ENCODE peak calls at places on chromosomes 7 and 10, in five cellular contexts. R is hepatocyte, E is NT2/D1, G is body of pancreas, C is PC-3. L is an unnamed sample. For H3K4me1 and H3K36me3, the result is how much of the 10 kb centered on the place peaks cover.

GRCh38 chr10:93068411-93069244 is 5.1 kb upstream of the CYP26A1 start:
- DNase-seq in E (no peak), R (no peak), C (no peak), G (no peak), L (peak)

GRCh38 chr7:134548877-134549276 is at the start of gene AKR1B15:
- DNase-seq in R (no peak), E (no peak), C (peak), G (no peak), L (no peak)

GRCh38 chr7:1647961-1648631 is 22.0 kb upstream of the ELFN1 start:
- DNase-seq in G (peak), C (no peak), R (no peak), E (no peak), L (no peak)

GRCh38 chr7:75642810-75643486 is 95.8 kb downstream of the HIP1 start:
- DNase-seq in C (peak), E (no peak), G (peak), R (peak), L (peak)

GRCh38 chr7:148824864-148825263 is 59.2 kb downstream of the EZH2 start:
- DNase-seq in G (no peak), R (no peak), C (no peak), E (no peak), L (no peak)

GRCh38 chr7:24378871-24379608 is 95.0 kb downstream of the NPY start:
- DNase-seq in R (no peak), C (peak), E (no peak), G (peak), L (peak)

GRCh38 chr7:30911561-30911969 is at the start of gene AQP1:
- DNase-seq in C (no peak), R (peak), E (no peak), G (peak), L (no peak)

GRCh38 chr10:47025253-47025539 is 114.0 kb downstream of the PTPN20 start:
- DNase-seq in R (no peak), G (no peak), E (no peak), C (no peak), L (no peak)

GRCh38 chr7:33807779-33808482 is 97.4 kb upstream of the BMPER start:
- DNase-seq in C (peak), R (peak), E (peak), G (no peak), L (no peak)

GRCh38 chr7:66421830-66422229 is 206.9 kb upstream of the KCTD7 start:
- DNase-seq in E (no peak), R (no peak), G (no peak), C (no peak), L (no peak)

GRCh38 chr10:103781329-103782061 is 73.9 kb downstream of the SH3PXD2A start:
- DNase-seq in E (no peak), G (no peak), C (peak), R (peak), L (no peak)

GRCh38 chr7:148262721-148263229 is 327.8 kb upstream of the C7orf33 start:
- DNase-seq in G (peak), C (peak), R (peak), E (peak), L (peak)

GRCh38 chr7:155450828-155451521 is 7.0 kb upstream of the EN2 start:
- DNase-seq in C (no peak), G (no peak), E (no peak), R (no peak), L (no peak)

GRCh38 chr7:155450558-155450827 is 7.4 kb upstream of the EN2 start:
- DNase-seq in E (no peak), R (no peak), G (no peak), C (no peak), L (no peak)

GRCh38 chr7:155449008-155449879 is 8.7 kb upstream of the EN2 start:
- DNase-seq in G (no peak), R (no peak), C (no peak), E (no peak), L (no peak)

GRCh38 chr7:155448632-155449007 is 9.3 kb upstream of the EN2 start:
- DNase-seq in C (no peak), G (no peak), E (no peak), R (no peak), L (no peak)

DNA sequence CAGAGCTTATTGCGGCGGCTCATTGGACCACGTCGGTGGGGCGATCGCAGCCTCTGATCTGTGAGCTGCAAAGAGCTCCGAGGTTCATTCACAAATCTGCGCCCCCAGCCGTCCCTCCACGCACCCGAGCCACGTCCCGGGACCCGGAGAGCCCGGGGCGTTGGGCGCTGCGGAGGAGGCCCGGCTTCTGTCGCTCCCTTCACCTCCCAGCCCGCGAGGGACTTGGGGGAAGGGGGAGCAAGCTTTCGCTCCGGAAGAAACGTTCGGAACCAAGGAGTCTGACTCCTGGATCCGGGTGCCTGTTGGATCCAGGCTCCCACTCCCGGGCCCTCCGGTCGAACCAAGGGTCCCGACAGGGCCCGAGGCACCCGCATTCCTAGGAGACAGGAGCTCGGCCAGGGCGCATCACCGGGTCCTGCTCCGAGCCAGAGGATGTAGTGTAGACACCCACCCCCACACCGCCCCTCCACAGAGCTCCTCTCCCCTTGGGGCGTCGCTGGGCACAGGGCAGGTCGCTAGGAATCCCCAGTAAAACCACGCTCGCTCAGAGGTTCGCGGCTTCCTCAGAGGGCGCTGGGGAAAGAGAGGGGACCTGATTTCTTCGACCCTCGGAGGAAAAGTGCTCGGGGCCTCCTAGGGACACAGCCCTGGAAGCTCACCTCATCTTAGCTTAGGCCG is 7.9 kb upstream of the EN2 start:
- DNase-seq in E (no peak), C (no peak), R (no peak), G (no peak), L (no peak)
- H3K4me3 ChIP-seq in E (peak), C (no peak), R (no peak), G (no peak), L (no peak)

DNA sequence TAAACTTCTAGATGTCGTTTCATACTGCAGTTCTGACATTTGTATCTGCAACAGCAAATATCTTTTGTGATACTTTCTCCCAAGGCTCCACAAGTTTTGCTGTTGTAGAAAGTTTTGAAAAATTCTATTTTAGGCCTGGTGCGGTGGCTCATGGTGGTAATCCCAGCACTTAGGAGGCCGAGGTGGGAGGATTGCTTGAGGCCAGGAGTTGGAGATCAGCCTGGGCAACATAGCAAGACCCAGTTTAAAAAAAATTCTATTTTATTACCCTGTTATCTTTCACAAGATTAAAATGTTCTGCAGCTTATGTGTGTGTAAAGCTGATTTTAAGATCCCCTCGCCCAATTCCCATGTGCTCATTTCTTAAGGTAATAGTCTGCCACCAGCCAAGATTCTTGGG is 1.4 kb downstream of the SND1 start:
- DNase-seq in E (no peak), C (no peak), R (no peak), G (no peak), L (no peak)
- H3K4me1 ChIP-seq in E (under half), C (under half), R (under half), G (half or more), L (under half)

GRCh38 chr10:80492875-80493413 is 38.8 kb downstream of the TSPAN14 start:
- DNase-seq in R (no peak), G (no peak), E (no peak), C (no peak), L (no peak)
- H3K36me3 ChIP-seq in R (under half), G (under half), E (under half), C (under half), L (under half)

GRCh38 chr7:36029311-36029710 is 123.7 kb upstream of the EEPD1 start:
- DNase-seq in G (no peak), E (no peak), C (no peak), R (no peak), L (no peak)

GRCh38 chr7:36029846-36030510 is 123.1 kb upstream of the EEPD1 start:
- DNase-seq in C (peak), E (peak), G (no peak), R (no peak), L (no peak)

GRCh38 chr7:36034020-36034419 is 119.0 kb upstream of the EEPD1 start:
- DNase-seq in C (peak), E (no peak), G (no peak), R (no peak), L (no peak)

GRCh38 chr7:36036590-36036989 is 116.5 kb upstream of the EEPD1 start:
- DNase-seq in C (peak), G (no peak), E (no peak), R (no peak), L (no peak)

GRCh38 chr7:36032362-36032818 is 120.7 kb upstream of the EEPD1 start:
- DNase-seq in E (no peak), G (no peak), C (peak), R (no peak), L (peak)
- H3K4me3 ChIP-seq in E (no peak), G (no peak), C (no peak), R (no peak), L (no peak)

GRCh38 chr10:79287973-79288715 is 59.1 kb upstream of the PPIF start:
- DNase-seq in E (no peak), G (no peak), R (no peak), C (no peak), L (no peak)
- H3K4me1 ChIP-seq in E (under half), G (under half), R (under half), C (under half), L (under half)

DNA sequence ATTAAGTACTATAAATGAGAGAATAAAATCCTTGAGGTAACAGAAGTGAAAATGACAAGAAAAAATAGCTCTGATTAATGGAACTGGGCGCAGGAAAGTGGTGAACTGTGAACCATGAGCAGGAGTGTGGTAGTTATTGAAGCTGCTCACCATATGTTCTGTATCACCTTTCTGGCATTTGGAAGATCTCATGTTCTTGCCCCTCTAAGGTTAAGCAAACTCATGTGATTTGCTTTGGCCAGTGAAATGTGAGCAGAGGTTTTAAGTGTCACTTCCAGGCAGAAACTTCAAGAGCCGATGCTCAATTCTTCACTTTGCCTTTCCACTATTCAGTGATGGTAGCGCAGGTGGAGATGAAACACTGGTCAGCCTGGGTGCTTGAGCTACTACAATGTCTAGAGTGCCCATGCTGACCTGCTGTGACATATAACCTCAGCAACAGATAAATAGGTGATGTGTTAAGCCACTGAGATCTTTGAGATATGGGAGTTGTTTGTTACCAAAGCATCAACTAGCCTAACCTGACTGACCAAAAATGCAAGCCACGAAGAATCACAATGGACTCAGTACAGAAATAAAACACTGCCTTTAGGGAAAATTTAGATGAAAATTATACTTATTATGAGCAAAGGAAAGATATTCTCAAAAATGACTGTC is 18.4 kb downstream of the MTPAP start:
- DNase-seq in G (no peak), R (no peak), C (no peak), E (no peak), L (no peak)
- H3K36me3 ChIP-seq in G (under half), R (under half), C (under half), E (half or more), L (half or more)

L was measured in HAP-1.